ENCODE peak calls at places on chromosome 19, in eight cellular contexts. B is stomach, I is H1, R is A549, Q is transverse colon, K is GM12878, U is ovary, G is sigmoid colon. N is an unnamed sample.

GRCh38 chr19:51751655-51752054 is at the start of gene FPR1:
- DNase-seq in B (no peak), I (no peak), R (no peak), Q (no peak), K (no peak), U (no peak), G (no peak), N (no peak)

GRCh38 chr19:40519352-40520322 is 52.8 kb downstream of the SPTBN4 start:
- DNase-seq in B (peak; percentile 26), I (peak; percentile 77), R (peak; percentile 72), Q (no peak), K (no peak), U (no peak), G (no peak), N (no peak)

GRCh38 chr19:44988896-44989563 is 12.2 kb upstream of the RELB start:
- DNase-seq in B (peak; percentile 74), I (peak; percentile 87), R (peak; percentile 85), Q (peak; percentile 80), K (no peak), U (peak; percentile 79), G (peak; percentile 86), N (peak; percentile 24)

GRCh38 chr19:50300814-50301606 is 28.2 kb downstream of the KCNC3 start:
- DNase-seq in B (no peak), I (no peak), R (peak; percentile 81), Q (no peak), K (no peak), U (no peak), G (no peak), N (no peak)

GRCh38 chr19:55304279-55304978 is 20.6 kb downstream of the BRSK1 start:
- DNase-seq in B (peak; percentile 46), I (peak; percentile 67), R (peak; percentile 66), Q (peak; percentile 39), K (no peak), U (peak; percentile 61), G (no peak), N (peak; percentile 18)

GRCh38 chr19:41308450-41309224 is 1.3 kb upstream of the CCDC97 start:
- DNase-seq in B (peak; percentile 98), I (peak; percentile 100), R (peak; percentile 97), Q (peak; percentile 97), K (peak; percentile 76), U (peak; percentile 97), G (peak; percentile 96), N (peak; percentile 100)

GRCh38 chr19:41149831-41150230 is 35.6 kb downstream of the CYP2F1 start:
- DNase-seq in B (no peak), I (no peak), R (no peak), Q (no peak), K (no peak), U (no peak), G (no peak), N (no peak)

GRCh38 chr19:55013596-55013995 is 24.5 kb downstream of the GP6 start:
- DNase-seq in B (no peak), I (no peak), R (no peak), Q (no peak), K (no peak), U (no peak), G (no peak), N (no peak)

GRCh38 chr19:19537321-19538048 is 580 bp upstream of the CILP2 start:
- DNase-seq in B (no peak), I (no peak), R (no peak), Q (no peak), K (no peak), U (no peak), G (no peak), N (no peak)

GRCh38 chr19:19535311-19536191 is 2.5 kb upstream of the CILP2 start:
- DNase-seq in B (no peak), I (no peak), R (no peak), Q (no peak), K (no peak), U (no peak), G (no peak), N (no peak)

GRCh38 chr19:19539738-19540703 is 2.0 kb downstream of the CILP2 start:
- DNase-seq in B (peak; percentile 69), I (peak; percentile 94), R (no peak), Q (peak; percentile 72), K (no peak), U (peak; percentile 77), G (peak; percentile 64), N (no peak)

GRCh38 chr19:19538767-19539166 is 702 bp downstream of the CILP2 start:
- DNase-seq in B (no peak), I (no peak), R (no peak), Q (no peak), K (no peak), U (no peak), G (peak; percentile 65), N (no peak)

DNA sequence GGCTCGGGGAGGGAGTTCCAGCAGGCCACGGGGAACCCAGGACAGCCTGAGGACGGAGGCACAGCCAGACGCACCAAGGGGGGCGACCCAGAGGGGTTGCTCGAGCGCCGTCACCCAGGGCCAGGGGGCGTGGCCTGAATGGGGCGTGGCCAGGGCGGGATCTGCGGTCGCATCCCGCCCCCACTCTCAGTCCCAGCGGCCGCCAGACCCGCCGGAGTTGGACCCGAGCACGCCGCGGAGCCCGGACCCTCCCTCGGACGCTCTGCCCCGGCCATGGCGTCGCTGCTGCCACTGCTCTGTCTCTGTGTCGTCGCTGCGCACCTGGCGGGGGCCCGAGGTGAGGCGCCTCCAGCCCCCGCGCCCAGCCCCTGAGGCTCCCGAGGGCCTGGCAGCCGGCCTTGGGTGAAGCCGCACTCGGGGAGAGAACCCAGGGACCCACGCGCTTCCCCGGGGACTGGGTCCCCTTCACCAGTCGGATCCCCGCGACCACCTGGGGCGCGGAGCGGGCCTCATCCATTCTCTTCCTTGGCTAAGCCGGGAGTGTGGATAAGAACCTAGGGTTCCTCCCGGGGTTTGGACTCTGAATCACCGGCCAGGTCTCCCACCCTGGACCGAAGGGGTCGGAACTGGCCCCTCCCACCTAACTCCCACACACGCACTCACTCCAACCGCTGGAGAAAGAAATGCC is at the start of gene CILP2:
- DNase-seq in B (peak; percentile 37), I (peak; percentile 96), R (no peak), Q (peak; percentile 41), K (no peak), U (peak; percentile 82), G (peak; percentile 68), N (no peak)
- TF ChIP-seq EP300 in B (no peak), I (no peak), R (no peak), Q (no peak), K (no peak), U (no peak), G (no peak), N (no peak)

GRCh38 chr19:18587962-18588610 is 512 bp upstream of the REX1BD start:
- DNase-seq in B (no peak), I (no peak), R (no peak), Q (no peak), K (no peak), U (no peak), G (no peak), N (no peak)

GRCh38 chr19:18591735-18592385 is 3.3 kb downstream of the REX1BD start:
- DNase-seq in B (no peak), I (no peak), R (no peak), Q (no peak), K (no peak), U (no peak), G (no peak), N (no peak)

GRCh38 chr19:18588611-18589379 is at the start of gene REX1BD:
- DNase-seq in B (peak; percentile 80), I (peak; percentile 93), R (no peak), Q (peak; percentile 84), K (peak; percentile 54), U (peak; percentile 90), G (peak; percentile 94), N (peak; percentile 72)

GRCh38 chr19:18589380-18590272 is 1.0 kb downstream of the REX1BD start:
- DNase-seq in B (peak; percentile 74), I (peak; percentile 87), R (peak; percentile 51), Q (peak; percentile 77), K (no peak), U (peak; percentile 77), G (peak; percentile 85), N (no peak)

DNA sequence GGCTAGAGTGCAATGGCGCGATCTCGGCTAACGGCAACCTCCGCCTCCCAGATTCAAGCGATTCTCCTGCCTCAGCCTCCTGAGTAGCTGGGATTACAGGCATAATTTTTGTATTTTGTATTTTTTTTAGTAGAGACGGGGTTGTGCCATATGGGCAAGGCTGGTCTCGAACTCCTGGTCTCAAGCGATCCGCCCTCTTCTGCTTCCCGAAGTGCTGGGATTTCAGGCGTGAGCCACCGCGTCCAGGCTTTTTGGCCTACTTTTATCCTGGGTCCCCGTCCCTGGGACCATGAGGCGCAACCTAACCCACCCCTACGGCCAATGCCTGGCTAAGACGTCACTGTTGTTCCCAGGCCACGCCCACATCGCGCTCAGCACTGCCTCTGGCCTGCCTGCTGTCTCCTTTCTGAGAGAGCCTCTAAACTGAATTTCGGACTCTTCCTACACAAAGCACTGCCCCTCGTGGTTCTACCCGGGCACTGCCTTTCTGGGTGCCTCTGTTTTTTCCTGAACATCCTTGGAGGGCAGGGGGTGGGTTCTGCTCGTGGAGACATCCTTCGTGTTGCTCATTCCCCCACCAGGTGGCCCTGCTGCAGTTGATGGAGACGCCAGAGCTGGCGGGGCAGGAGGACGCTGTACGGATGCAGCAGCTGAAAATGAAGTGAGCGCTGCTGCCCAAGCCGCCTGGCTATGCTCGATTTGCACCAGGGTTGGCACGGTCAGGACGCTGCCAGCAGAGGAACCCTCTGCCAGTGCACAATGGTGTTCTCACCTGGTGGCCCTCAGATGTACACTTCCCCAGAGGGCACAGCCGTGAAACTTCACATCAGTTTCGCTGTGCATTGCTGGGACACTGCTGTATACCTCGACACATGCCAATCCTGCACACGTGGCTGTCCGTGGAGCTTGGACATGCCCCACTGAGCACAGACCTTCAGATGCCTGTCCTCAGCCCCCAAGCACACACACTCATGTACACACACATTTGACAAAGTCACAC is 2.0 kb downstream of the REX1BD start:
- DNase-seq in B (no peak), I (peak; percentile 94), R (peak; percentile 59), Q (peak; percentile 49), K (no peak), U (peak; percentile 61), G (peak; percentile 81), N (peak; percentile 51)
- TF ChIP-seq EP300 in B (no peak), I (no peak), R (no peak), Q (no peak), K (no peak), U (no peak), G (no peak), N (no peak)

DNA sequence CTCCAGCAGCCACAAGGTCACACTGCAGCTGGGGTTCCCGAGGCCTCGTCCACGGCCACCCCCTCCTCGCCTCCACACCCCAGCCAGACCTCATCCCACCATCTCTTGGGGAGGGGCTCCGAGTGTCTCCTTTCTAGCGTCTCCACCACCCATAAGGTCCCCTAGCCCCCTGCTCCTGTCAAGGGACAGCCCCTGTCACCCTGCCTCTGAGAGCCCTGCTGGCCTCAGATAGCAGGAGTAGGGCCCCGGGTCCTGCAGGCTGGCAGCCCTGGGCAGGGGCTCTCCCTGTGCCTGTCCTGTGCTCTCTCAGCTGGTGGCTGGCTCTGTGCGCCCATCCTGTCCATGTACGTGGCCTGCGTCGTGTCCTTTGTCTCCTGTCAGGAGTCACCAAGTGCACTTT is 17.0 kb downstream of the COMP start:
- DNase-seq in B (no peak), I (no peak), R (no peak), Q (no peak), K (no peak), U (no peak), G (no peak), N (no peak)
- TF ChIP-seq EP300 in B (no peak), I (no peak), R (no peak), Q (no peak), K (no peak), U (no peak), G (no peak), N (no peak)

DNA sequence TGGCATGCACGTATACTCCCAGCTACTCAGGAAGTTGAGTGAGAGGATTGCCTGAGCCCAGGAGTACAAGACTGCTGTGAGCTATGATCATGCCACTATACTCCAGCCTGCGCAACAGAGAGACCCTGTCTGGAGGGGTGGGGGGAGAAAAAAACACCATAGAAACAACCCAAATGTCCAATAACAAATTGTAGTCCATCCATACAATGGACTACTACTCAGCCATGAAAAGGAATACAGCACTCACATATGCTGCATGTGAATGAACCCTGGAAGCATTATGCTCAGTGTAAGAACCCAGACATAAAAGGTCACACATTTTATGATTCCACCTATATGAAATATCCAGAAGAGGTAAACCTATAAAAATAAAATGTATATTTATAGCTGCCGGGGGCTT is 42.3 kb downstream of the CD320 start:
- DNase-seq in B (no peak), I (no peak), R (no peak), Q (no peak), K (no peak), U (no peak), G (peak; percentile 34), N (no peak)
- TF ChIP-seq EP300 in B (no peak), I (no peak), R (no peak), Q (no peak), K (no peak), U (no peak), G (no peak), N (no peak)